ENCODE peak calls at places on chromosomes 4 and X, in nine cellular contexts. E is transverse colon, G is lower leg skin, A is NB4, B is A549, M is uterus, Q is testis, I is stomach, R is right lobe of liver. V is an unnamed sample.
A peak's percentile ranks its signal among the peaks of the same experiment; 100 is the strongest.

GRCh38 chrX:71489540-71489939 is 43.4 kb upstream of the OGT start:
- DNase-seq in E (no peak), G (no peak), A (no peak), B (no peak), M (no peak), Q (no peak), I (no peak), R (no peak), V (no peak)

GRCh38 chrX:49270249-49270921 is 792 bp downstream of the PPP1R3F start:
- DNase-seq in E (no peak), G (no peak), A (no peak), B (no peak), M (no peak), Q (no peak), I (no peak), R (no peak), V (peak; percentile 43)

GRCh38 chr4:31458813-31459212 is 738.6 kb downstream of the PCDH7 start:
- DNase-seq in E (no peak), G (no peak), A (no peak), B (no peak), M (no peak), Q (no peak), I (no peak), R (no peak), V (no peak)

GRCh38 chr4:186169333-186169941 is 21.9 kb upstream of the CYP4V2 start:
- DNase-seq in E (no peak), G (no peak), A (no peak), B (no peak), M (no peak), Q (no peak), I (no peak), R (no peak), V (no peak)

GRCh38 chr4:56286763-56287162 is 100.5 kb downstream of the AASDH start:
- DNase-seq in E (no peak), G (no peak), A (no peak), B (no peak), M (no peak), Q (no peak), I (no peak), R (no peak), V (no peak)

GRCh38 chr4:137543198-137543597 is 10.9 kb upstream of the PCDH18 start:
- DNase-seq in E (no peak), G (no peak), A (no peak), B (no peak), M (no peak), Q (no peak), I (no peak), R (no peak), V (no peak)

GRCh38 chr4:147984065-147984777 is 252.3 kb downstream of the ARHGAP10 start:
- DNase-seq in E (peak; percentile 17), G (no peak), A (peak; percentile 54), B (peak; percentile 25), M (no peak), Q (peak; percentile 28), I (no peak), R (peak; percentile 45), V (peak; percentile 44)

GRCh38 chrX:103431316-103431715 is 55.0 kb downstream of the BEX3 start:
- DNase-seq in E (no peak), G (no peak), A (no peak), B (no peak), M (no peak), Q (no peak), I (no peak), R (no peak), V (no peak)

GRCh38 chrX:72624194-72624593 is 51.6 kb upstream of the HDAC8 start:
- DNase-seq in E (no peak), G (no peak), A (peak; percentile 15), B (no peak), M (no peak), Q (no peak), I (no peak), R (no peak), V (no peak)

GRCh38 chrX:72621619-72622485 is 49.2 kb upstream of the HDAC8 start:
- DNase-seq in E (no peak), G (no peak), A (no peak), B (peak; percentile 1), M (no peak), Q (no peak), I (no peak), R (no peak), V (no peak)

GRCh38 chrX:72621163-72621562 is 48.5 kb upstream of the HDAC8 start:
- DNase-seq in E (no peak), G (no peak), A (no peak), B (peak; percentile 8), M (no peak), Q (no peak), I (no peak), R (no peak), V (no peak)

DNA sequence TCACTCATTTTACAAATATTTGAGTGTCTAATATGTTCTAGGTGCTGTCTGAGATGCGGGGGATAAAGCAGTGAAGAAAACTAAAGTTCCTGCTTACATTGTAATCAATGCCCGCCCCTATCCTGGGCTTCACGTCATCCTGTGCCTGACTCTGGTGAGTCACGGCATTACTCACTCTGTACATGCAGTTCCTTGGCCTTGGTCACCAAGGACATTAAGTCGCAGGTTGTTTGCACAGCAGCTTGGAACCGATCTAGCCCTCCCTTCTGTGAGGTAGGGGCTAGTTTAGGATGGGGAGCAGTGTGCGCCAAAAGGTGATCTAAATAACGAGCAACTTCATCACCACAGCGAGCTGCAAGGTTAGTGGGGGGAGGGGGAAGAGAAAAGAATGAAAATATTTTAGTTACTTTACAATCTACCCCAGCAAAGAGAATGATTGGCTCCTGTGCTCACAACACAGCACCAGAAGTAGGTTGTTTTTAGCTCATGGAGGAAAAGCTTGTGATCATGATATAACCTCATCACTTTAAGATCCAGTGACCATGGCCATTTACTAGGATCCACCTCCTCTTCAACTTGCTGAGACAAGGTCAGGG is 48.0 kb upstream of the HDAC8 start:
- DNase-seq in E (peak; percentile 26), G (no peak), A (peak; percentile 27), B (peak; percentile 55), M (peak; percentile 72), Q (peak; percentile 75), I (peak; percentile 81), R (no peak), V (no peak)
- TF ChIP-seq POLR2A in E (no peak), G (no peak), A (no peak), B (no peak), M (no peak), Q (no peak), I (no peak), R (no peak), V (no peak)

GRCh38 chr4:4407299-4408131 is 20.6 kb downstream of the NSG1 start:
- DNase-seq in E (no peak), G (no peak), A (no peak), B (no peak), M (no peak), Q (no peak), I (no peak), R (no peak), V (no peak)

GRCh38 chr4:4408132-4408523 is 21.2 kb downstream of the NSG1 start:
- DNase-seq in E (no peak), G (no peak), A (no peak), B (no peak), M (no peak), Q (no peak), I (no peak), R (no peak), V (no peak)

GRCh38 chr4:4402966-4403365 is 16.1 kb downstream of the NSG1 start:
- DNase-seq in E (no peak), G (no peak), A (no peak), B (no peak), M (no peak), Q (no peak), I (no peak), R (no peak), V (no peak)

GRCh38 chr4:4406455-4407298 is 19.8 kb downstream of the NSG1 start:
- DNase-seq in E (no peak), G (no peak), A (no peak), B (no peak), M (no peak), Q (no peak), I (no peak), R (no peak), V (no peak)

DNA sequence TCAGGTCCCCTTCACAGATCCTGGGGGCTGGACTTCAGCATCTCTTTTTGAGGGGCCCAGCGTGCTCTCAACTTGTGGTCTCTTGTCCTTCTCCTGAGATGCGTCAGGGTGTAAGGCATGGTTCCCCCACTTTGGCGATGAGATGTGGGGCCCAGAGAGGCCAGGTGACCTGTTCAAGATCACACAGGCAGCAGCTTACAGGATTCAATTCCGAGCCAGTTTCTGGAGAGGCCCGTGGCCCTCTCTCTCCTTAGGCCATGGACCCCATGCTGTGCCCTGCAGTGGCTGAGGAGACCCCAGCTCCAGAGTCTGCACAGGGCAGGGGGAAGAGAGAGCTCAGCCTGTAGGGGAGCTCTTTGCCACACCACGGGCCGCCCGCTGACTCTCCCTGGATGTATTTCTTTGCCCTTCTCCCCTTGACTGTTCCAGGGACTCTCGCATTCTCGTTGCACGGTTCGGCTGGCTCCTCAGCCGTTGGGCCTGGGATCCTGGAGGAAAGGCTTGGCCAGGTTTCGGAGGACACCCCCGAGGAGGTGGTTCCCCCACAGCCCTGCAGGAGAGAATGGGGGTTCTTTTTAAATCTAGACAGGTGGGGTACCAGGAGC is 18.6 kb downstream of the NSG1 start:
- DNase-seq in E (no peak), G (no peak), A (no peak), B (no peak), M (no peak), Q (no peak), I (no peak), R (no peak), V (no peak)
- TF ChIP-seq POLR2A in E (no peak), G (no peak), A (no peak), B (no peak), M (no peak), Q (no peak), I (no peak), R (no peak), V (no peak)

GRCh38 chrX:2500681-2501151 is at the start of the genes DHRSX and ZBED1:
- DNase-seq in E (peak; percentile 48), G (peak; percentile 88), A (peak; percentile 48), B (peak; percentile 40), M (no peak), Q (no peak), I (peak; percentile 51), R (peak; percentile 68), V (no peak)
- TF ChIP-seq POLR2A in E (no peak), G (no peak), A (peak; percentile 25), B (peak; percentile 74), M (no peak), Q (no peak), I (no peak), R (peak; percentile 29), V (no peak)

DNA sequence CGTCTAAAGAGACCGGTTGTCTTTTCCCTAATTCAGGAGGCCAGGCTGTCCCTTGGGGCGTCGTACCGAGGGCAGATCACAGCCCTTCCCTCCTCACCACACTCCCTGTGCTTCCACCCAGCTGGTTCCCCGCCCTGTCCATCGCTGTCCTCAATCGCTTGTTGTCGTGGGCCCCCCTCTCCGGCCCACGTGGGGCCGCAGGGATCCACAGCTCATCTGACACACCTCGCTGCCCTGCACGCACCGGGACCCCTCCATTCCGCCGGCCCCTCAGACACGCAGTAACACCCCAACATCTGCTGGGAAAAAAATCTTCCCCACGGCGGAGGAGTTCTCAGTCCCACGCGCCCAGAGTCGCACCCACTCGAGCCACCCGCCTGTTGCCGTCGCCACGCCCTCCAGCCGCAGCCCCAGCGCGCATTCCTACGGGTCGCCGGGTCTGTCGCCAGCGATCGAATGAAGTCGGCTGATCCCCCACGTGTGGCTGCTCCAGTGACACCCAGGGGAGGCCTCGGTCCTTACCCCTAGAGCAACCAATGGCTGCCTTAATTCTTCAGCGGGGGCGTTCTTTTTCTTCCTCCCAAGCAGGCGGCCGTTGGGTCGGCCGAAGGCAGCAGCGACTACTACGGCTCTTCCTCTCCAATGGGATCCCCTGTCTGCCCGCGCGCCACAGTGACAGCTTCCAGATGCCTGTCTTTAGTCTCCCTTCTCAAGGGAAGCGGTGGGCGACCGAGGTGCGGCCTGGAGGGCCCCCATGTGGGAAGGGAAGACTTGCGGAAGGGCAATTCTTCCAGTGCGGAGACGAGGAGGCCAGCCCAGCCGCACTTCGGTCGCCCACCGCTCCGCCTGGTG is 885 bp upstream of the SEPTIN11 start:
- DNase-seq in E (peak; percentile 81), G (peak; percentile 94), A (peak; percentile 19), B (peak; percentile 55), M (peak; percentile 75), Q (peak; percentile 77), I (peak; percentile 64), R (peak; percentile 88), V (peak; percentile 86)
- TF ChIP-seq POLR2A in E (peak; percentile 19), G (no peak), A (no peak), B (no peak), M (no peak), Q (no peak), I (no peak), R (peak; percentile 47), V (peak; percentile 50)

V was measured in erythroblast.